ENCODE peak calls at places on chromosomes 1 and 21, in six cellular contexts. J, K, X, Q, G and U are unnamed samples.
A peak's percentile ranks its signal among the peaks of the same experiment; 100 is the strongest.

GRCh38 chr21:29114765-29115164 is 15.7 kb upstream of the MAP3K7CL start:
- DNase-seq in J (peak; percentile 75), K (peak; percentile 92), X (peak; percentile 94), Q (peak; percentile 95), G (no peak), U (no peak)

GRCh38 chr1:207997486-207998268 is 86.8 kb upstream of the CD34 start:
- DNase-seq in J (no peak), K (peak; percentile 68), X (peak; percentile 71), Q (peak; percentile 69), G (peak; percentile 79), U (peak; percentile 93)

GRCh38 chr1:228393811-228394570 is 12.6 kb downstream of the TRIM11 start:
- DNase-seq in J (no peak), K (no peak), X (no peak), Q (no peak), G (no peak), U (no peak)

GRCh38 chr1:200384818-200385390 is 24.9 kb downstream of the ZNF281 start:
- DNase-seq in J (no peak), K (no peak), X (peak; percentile 57), Q (no peak), G (no peak), U (no peak)

GRCh38 chr1:160768295-160768657 is 27.7 kb upstream of the LY9 start:
- DNase-seq in J (no peak), K (no peak), X (peak; percentile 20), Q (peak; percentile 50), G (no peak), U (peak; percentile 69)

GRCh38 chr1:110433803-110434202 is 17.1 kb upstream of the PROK1 start:
- DNase-seq in J (no peak), K (peak; percentile 20), X (peak; percentile 61), Q (peak; percentile 39), G (no peak), U (no peak)

GRCh38 chr1:110384581-110385321 is 6.1 kb downstream of the SLC16A4 start:
- DNase-seq in J (no peak), K (no peak), X (no peak), Q (no peak), G (no peak), U (no peak)

GRCh38 chr1:152967201-152967600 is 3.2 kb upstream of the SPRR4 start:
- DNase-seq in J (no peak), K (no peak), X (no peak), Q (no peak), G (no peak), U (no peak)

GRCh38 chr1:170581041-170581440 is 49.1 kb downstream of the GORAB start:
- DNase-seq in J (no peak), K (no peak), X (no peak), Q (no peak), G (no peak), U (peak; percentile 50)

GRCh38 chr1:46942086-46942485 is 810 bp upstream of the CYP4A11 start:
- DNase-seq in J (no peak), K (no peak), X (no peak), Q (no peak), G (no peak), U (no peak)

GRCh38 chr1:85200367-85200869 is 398 bp downstream of the SYDE2 start:
- DNase-seq in J (no peak), K (no peak), X (no peak), Q (peak; percentile 42), G (no peak), U (peak; percentile 45)

GRCh38 chr1:162387226-162388082 is 5.9 kb downstream of the C1orf226 start:
- DNase-seq in J (no peak), K (no peak), X (no peak), Q (no peak), G (no peak), U (peak; percentile 9)

GRCh38 chr1:223811634-223812101 is 34.1 kb downstream of the TP53BP2 start:
- DNase-seq in J (no peak), K (peak; percentile 49), X (peak; percentile 49), Q (peak; percentile 48), G (peak; percentile 28), U (no peak)

GRCh38 chr1:28703629-28704028 is 33.1 kb upstream of the YTHDF2 start:
- DNase-seq in J (no peak), K (no peak), X (no peak), Q (no peak), G (no peak), U (no peak)

GRCh38 chr1:28482138-28482537 is 23.7 kb upstream of the RCC1 start:
- DNase-seq in J (no peak), K (no peak), X (no peak), Q (no peak), G (no peak), U (no peak)

GRCh38 chr1:203291201-203292096 is 13.9 kb upstream of the BTG2 start:
- DNase-seq in J (no peak), K (no peak), X (peak; percentile 47), Q (no peak), G (no peak), U (peak; percentile 66)

GRCh38 chr1:214445846-214446614 is 105.4 kb downstream of the PTPN14 start:
- DNase-seq in J (peak; percentile 89), K (peak; percentile 96), X (peak; percentile 96), Q (peak; percentile 95), G (no peak), U (no peak)

GRCh38 chr1:14451217-14451616 is 147.3 kb upstream of the KAZN start:
- DNase-seq in J (no peak), K (no peak), X (no peak), Q (no peak), G (no peak), U (no peak)

GRCh38 chr1:206809504-206810084 is 37.3 kb upstream of the IL10 start:
- DNase-seq in J (no peak), K (peak; percentile 45), X (peak; percentile 48), Q (peak; percentile 37), G (no peak), U (peak; percentile 68)

GRCh38 chr1:224433041-224433670 is 1.4 kb downstream of the WDR26 start:
- DNase-seq in J (no peak), K (no peak), X (peak; percentile 40), Q (peak; percentile 28), G (peak; percentile 25), U (peak; percentile 45)

GRCh38 chr1:52929019-52929418 is 1.9 kb downstream of the SCP2 start:
- DNase-seq in J (no peak), K (no peak), X (no peak), Q (no peak), G (no peak), U (no peak)

GRCh38 chr1:66271216-66271903 is 262.6 kb upstream of the SGIP1 start:
- DNase-seq in J (peak; percentile 98), K (peak; percentile 99), X (peak; percentile 99), Q (peak; percentile 98), G (peak; percentile 89), U (peak; percentile 93)

GRCh38 chr1:23908453-23909341 is 4.5 kb downstream of the CNR2 start:
- DNase-seq in J (no peak), K (no peak), X (no peak), Q (no peak), G (no peak), U (no peak)

GRCh38 chr21:28771790-28772501 is 220.7 kb downstream of the LTN1 start:
- DNase-seq in J (peak; percentile 97), K (peak; percentile 91), X (peak; percentile 91), Q (peak; percentile 88), G (no peak), U (no peak)

GRCh38 chr21:42684109-42684916 is 30.9 kb downstream of the PDE9A start:
- DNase-seq in J (no peak), K (no peak), X (no peak), Q (no peak), G (no peak), U (no peak)

GRCh38 chr1:54381524-54381923 is 24.7 kb downstream of the SSBP3 start:
- DNase-seq in J (no peak), K (no peak), X (no peak), Q (no peak), G (no peak), U (no peak)

GRCh38 chr1:201164645-201165044 is 10.4 kb upstream of the TMEM9 start:
- DNase-seq in J (no peak), K (no peak), X (no peak), Q (no peak), G (no peak), U (no peak)

GRCh38 chr1:235011599-235012435 is 116.8 kb downstream of the TOMM20 start:
- DNase-seq in J (peak; percentile 100), K (peak; percentile 100), X (peak; percentile 100), Q (peak; percentile 100), G (no peak), U (no peak)

GRCh38 chr1:67646145-67647035 is 38.6 kb upstream of the GADD45A start:
- DNase-seq in J (no peak), K (peak; percentile 23), X (peak; percentile 24), Q (peak; percentile 43), G (peak; percentile 67), U (peak; percentile 66)

GRCh38 chr1:212611000-212611636 is 2.6 kb downstream of the ATF3 start:
- DNase-seq in J (no peak), K (no peak), X (no peak), Q (no peak), G (no peak), U (no peak)

GRCh38 chr1:32208891-32209309 is at the start of gene DCDC2B:
- DNase-seq in J (no peak), K (peak; percentile 37), X (peak; percentile 40), Q (peak; percentile 44), G (peak; percentile 92), U (peak; percentile 64)

GRCh38 chr1:154812911-154813816 is 56.9 kb downstream of the KCNN3 start:
- DNase-seq in J (no peak), K (peak; percentile 18), X (peak; percentile 42), Q (peak; percentile 69), G (peak; percentile 24), U (peak; percentile 26)

GRCh38 chr21:21163904-21164303 is 165.7 kb downstream of the NCAM2 start:
- DNase-seq in J (peak; percentile 31), K (peak; percentile 82), X (peak; percentile 69), Q (peak; percentile 72), G (peak; percentile 27), U (peak; percentile 83)